ENCODE peak calls at places on chromosomes 1 and 21, in four cellular contexts. X is neuronal stem cell, C is prostate gland, W is GM23338. I is an unnamed sample.

GRCh38 chr1:58456470-58456869 is 90.1 kb downstream of the OMA1 start:
- DNase-seq in X (no peak), C (no peak), W (no peak), I (no peak)

GRCh38 chr1:173482683-173483082 is 5.5 kb downstream of the PRDX6 start:
- DNase-seq in X (no peak), C (no peak), W (no peak), I (no peak)

GRCh38 chr1:26787381-26787705 is 407 bp upstream of the PIGV start:
- DNase-seq in X (no peak), C (no peak), W (no peak), I (no peak)

GRCh38 chr1:195946500-195946899 is 661.7 kb downstream of the KCNT2 start:
- DNase-seq in X (no peak), C (no peak), W (no peak), I (no peak)

GRCh38 chr1:209705033-209705589 is 465 bp downstream of the HSD11B1 start:
- DNase-seq in X (no peak), C (no peak), W (no peak), I (no peak)

GRCh38 chr1:10814312-10814711 is 17.9 kb upstream of the CASZ1 start:
- DNase-seq in X (no peak), C (no peak), W (no peak), I (no peak)

GRCh38 chr1:36515315-36516138 is 32.8 kb upstream of the CSF3R start:
- DNase-seq in X (no peak), C (no peak), W (no peak), I (no peak)

GRCh38 chr1:62022348-62022747 is 172.3 kb upstream of the L1TD1 start:
- DNase-seq in X (no peak), C (no peak), W (peak; percentile 27), I (no peak)

GRCh38 chr1:187474266-187474665 is 645.5 kb downstream of the PLA2G4A start:
- DNase-seq in X (no peak), C (peak; percentile 27), W (no peak), I (no peak)

GRCh38 chr1:39086386-39087108 is 60.4 kb downstream of the NDUFS5 start:
- DNase-seq in X (no peak), C (no peak), W (no peak), I (no peak)

GRCh38 chr1:89942825-89943658 is 51.9 kb upstream of the ZNF326 start:
- DNase-seq in X (no peak), C (no peak), W (no peak), I (no peak)

GRCh38 chr1:30335997-30336390 is 387.4 kb downstream of the MATN1 start:
- DNase-seq in X (no peak), C (no peak), W (no peak), I (no peak)

GRCh38 chr1:70140343-70140742 is 65.0 kb downstream of the LRRC40 start:
- DNase-seq in X (no peak), C (no peak), W (no peak), I (no peak)

GRCh38 chr1:230308039-230308438 is 118.1 kb downstream of the PGBD5 start:
- DNase-seq in X (no peak), C (peak; percentile 79), W (no peak), I (peak; percentile 95)

GRCh38 chr21:45570826-45571601 is 28.8 kb upstream of the SLC19A1 start:
- DNase-seq in X (no peak), C (no peak), W (no peak), I (no peak)

GRCh38 chr1:14997646-14998276 is 155.8 kb upstream of the TMEM51 start:
- DNase-seq in X (no peak), C (no peak), W (no peak), I (no peak)

GRCh38 chr1:102970496-102971078 is 137.7 kb downstream of the COL11A1 start:
- DNase-seq in X (peak; percentile 37), C (no peak), W (peak; percentile 93), I (no peak)

GRCh38 chr1:67832737-67833594 is at the start of gene GNG12:
- DNase-seq in X (peak; percentile 59), C (peak; percentile 70), W (peak; percentile 94), I (peak; percentile 89)

GRCh38 chr1:48853006-48853405 is 76.3 kb upstream of the BEND5 start:
- DNase-seq in X (no peak), C (no peak), W (no peak), I (no peak)

GRCh38 chr1:159040206-159040605 is 30.5 kb downstream of the IFI16 start:
- DNase-seq in X (no peak), C (no peak), W (no peak), I (no peak)

GRCh38 chr1:84946631-84947030 is 50.3 kb downstream of the MCOLN2 start:
- DNase-seq in X (no peak), C (no peak), W (no peak), I (no peak)
- H3K36me3 ChIP-seq in X (no peaks in the 10 kb centered on the region), C (no peaks in the 10 kb centered on the region), W (no peaks in the 10 kb centered on the region), I (no peaks in the 10 kb centered on the region)

DNA sequence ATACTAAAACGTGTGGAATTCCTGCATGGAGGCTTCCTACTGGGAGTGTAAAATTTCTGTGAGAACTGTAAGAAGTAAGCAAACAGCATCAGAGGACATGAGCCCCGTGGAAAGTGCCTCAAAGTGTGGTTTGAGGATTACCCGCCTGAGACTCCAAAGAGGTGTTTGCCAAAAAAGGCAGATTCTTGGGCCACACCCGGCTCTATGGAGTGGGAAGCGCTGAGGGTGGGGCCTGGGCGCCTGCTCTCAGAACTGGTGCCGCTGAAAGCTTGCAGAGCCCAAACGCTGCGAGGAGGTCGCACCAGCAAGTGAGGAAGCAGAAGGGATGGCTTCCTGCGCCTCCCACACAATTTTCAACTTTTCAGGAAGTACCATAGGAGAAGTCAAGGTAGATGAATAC is 43.0 kb upstream of the PSEN2 start:
- DNase-seq in X (no peak), C (no peak), W (peak; percentile 57), I (peak; percentile 25)
- H3K4me3 ChIP-seq in X (no peak overlapping the region), C (no peak overlapping the region), W (no peak overlapping the region), I (no peak overlapping the region)

GRCh38 chr1:206450271-206450670 is 20.0 kb upstream of the IKBKE start:
- DNase-seq in X (no peak), C (no peak), W (no peak), I (no peak)

GRCh38 chr1:206449566-206449965 is 20.7 kb upstream of the IKBKE start:
- DNase-seq in X (no peak), C (no peak), W (no peak), I (no peak)

GRCh38 chr1:206447792-206448191 is 22.5 kb upstream of the IKBKE start:
- DNase-seq in X (no peak), C (no peak), W (no peak), I (no peak)

GRCh38 chr1:206447079-206447780 is 23.0 kb upstream of the IKBKE start:
- DNase-seq in X (no peak), C (no peak), W (no peak), I (no peak)

GRCh38 chr1:206448471-206448870 is 21.8 kb upstream of the IKBKE start:
- DNase-seq in X (no peak), C (no peak), W (no peak), I (no peak)
- H3K36me3 ChIP-seq in X (peaks cover 34% of the 10 kb centered on the region), C (no peaks in the 10 kb centered on the region), W (peaks cover 4% of the 10 kb centered on the region), I (no peaks in the 10 kb centered on the region)

DNA sequence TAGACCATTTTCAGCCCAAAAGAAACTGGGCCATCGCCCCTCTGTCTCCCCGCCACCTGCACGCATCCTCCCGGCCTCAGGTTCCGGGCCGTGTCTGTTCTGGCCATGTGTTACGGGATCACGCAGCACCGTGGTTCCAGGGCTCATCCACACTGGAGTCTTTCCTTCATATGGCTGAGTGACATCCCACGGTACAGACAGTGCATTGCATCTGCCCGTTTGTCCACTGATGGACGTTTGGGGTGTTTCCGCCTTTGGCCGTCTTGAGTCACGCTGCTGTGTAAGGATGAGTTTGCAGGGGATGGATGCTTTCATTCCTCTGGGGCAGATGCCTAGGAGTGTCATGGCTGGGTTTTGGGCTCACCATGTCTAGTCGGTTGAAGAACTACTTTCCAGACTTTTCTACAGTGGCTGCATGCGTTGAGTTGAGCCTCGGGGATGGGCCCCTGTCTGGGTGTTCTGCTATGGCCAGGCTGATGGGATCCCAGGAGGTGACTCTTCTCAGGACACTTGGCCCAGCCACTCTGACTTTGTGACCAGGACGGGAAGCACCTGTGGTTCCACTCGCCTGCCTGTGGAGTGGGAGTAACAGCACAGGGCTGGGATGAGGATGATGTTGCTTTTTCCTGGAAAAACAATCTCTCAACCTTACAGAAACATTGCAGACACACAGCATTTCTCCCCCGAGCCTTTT is 16.8 kb downstream of the RRP1 start:
- DNase-seq in X (no peak), C (no peak), W (no peak), I (no peak)
- H3K4me3 ChIP-seq in X (no peak overlapping the region), C (no peak overlapping the region), W (no peak overlapping the region), I (no peak overlapping the region)

GRCh38 chr1:3824650-3825049 is 28.4 kb upstream of the LRRC47 start:
- DNase-seq in X (no peak), C (no peak), W (no peak), I (no peak)
- H3K36me3 ChIP-seq in X (peaks cover 38% of the 10 kb centered on the region), C (peaks cover 10% of the 10 kb centered on the region), W (no peaks in the 10 kb centered on the region), I (peaks cover 59% of the 10 kb centered on the region)

I was measured in pancreas.